ENCODE peak calls at places on chromosomes 4 and X, in eight cellular contexts. N is prostate gland, J is suprapubic skin, K is stomach, Y is GM12891, E is HL-60, D is SK-N-SH, Q is transverse colon. G is an unnamed sample.
A peak's percentile ranks its signal among the peaks of the same experiment; 100 is the strongest.

GRCh38 chr4:167035390-167035789 is 198.9 kb downstream of the SPOCK3 start:
- DNase-seq in N (no peak), J (no peak), K (no peak), Y (no peak), E (no peak), D (no peak), Q (no peak), G (no peak)

GRCh38 chrX:21658152-21658737 is at the start of gene KLHL34:
- DNase-seq in N (no peak), J (no peak), K (no peak), Y (no peak), E (no peak), D (peak; percentile 14), Q (peak; percentile 8), G (no peak)

GRCh38 chr4:1731180-1731579 is 9.9 kb downstream of the TACC3 start:
- DNase-seq in N (no peak), J (no peak), K (no peak), Y (no peak), E (no peak), D (no peak), Q (no peak), G (no peak)

GRCh38 chrX:139738581-139738980 is 30.6 kb upstream of the MCF2 start:
- DNase-seq in N (no peak), J (no peak), K (no peak), Y (no peak), E (no peak), D (no peak), Q (no peak), G (no peak)

GRCh38 chr4:173403051-173403450 is 4.1 kb upstream of the SCRG1 start:
- DNase-seq in N (no peak), J (no peak), K (no peak), Y (no peak), E (no peak), D (no peak), Q (no peak), G (no peak)

GRCh38 chr4:34043131-34043530 is 2201.2 kb downstream of the ARAP2 start:
- DNase-seq in N (no peak), J (no peak), K (no peak), Y (no peak), E (no peak), D (no peak), Q (no peak), G (no peak)

GRCh38 chrX:153564047-153564606 is 34.8 kb downstream of the CCNQ start:
- DNase-seq in N (no peak), J (no peak), K (no peak), Y (no peak), E (no peak), D (no peak), Q (no peak), G (no peak)

GRCh38 chr4:183099537-183100297 is 660 bp downstream of the WWC2 start:
- DNase-seq in N (peak; percentile 12), J (peak; percentile 77), K (peak; percentile 29), Y (no peak), E (no peak), D (no peak), Q (no peak), G (no peak)

GRCh38 chrX:136577562-136577961 is 45.5 kb downstream of the VGLL1 start:
- DNase-seq in N (peak; percentile 6), J (no peak), K (peak; percentile 54), Y (no peak), E (peak; percentile 42), D (peak; percentile 36), Q (peak; percentile 61), G (peak; percentile 24)

GRCh38 chrX:23616361-23616760 is 50.9 kb upstream of the PRDX4 start:
- DNase-seq in N (no peak), J (no peak), K (no peak), Y (no peak), E (no peak), D (peak; percentile 44), Q (no peak), G (no peak)

GRCh38 chrX:48890296-48890925 is 7.2 kb downstream of the TIMM17B start:
- DNase-seq in N (no peak), J (peak; percentile 62), K (no peak), Y (no peak), E (no peak), D (no peak), Q (no peak), G (no peak)

GRCh38 chrX:48892896-48893295 is 4.7 kb downstream of the TIMM17B start:
- DNase-seq in N (no peak), J (no peak), K (no peak), Y (no peak), E (no peak), D (no peak), Q (no peak), G (no peak)

GRCh38 chrX:48893556-48894348 is 3.8 kb downstream of the TIMM17B start:
- DNase-seq in N (no peak), J (peak; percentile 55), K (no peak), Y (no peak), E (no peak), D (no peak), Q (no peak), G (no peak)

GRCh38 chrX:48890934-48891401 is 6.6 kb downstream of the TIMM17B start:
- DNase-seq in N (no peak), J (peak; percentile 69), K (no peak), Y (no peak), E (no peak), D (peak; percentile 65), Q (no peak), G (no peak)

DNA sequence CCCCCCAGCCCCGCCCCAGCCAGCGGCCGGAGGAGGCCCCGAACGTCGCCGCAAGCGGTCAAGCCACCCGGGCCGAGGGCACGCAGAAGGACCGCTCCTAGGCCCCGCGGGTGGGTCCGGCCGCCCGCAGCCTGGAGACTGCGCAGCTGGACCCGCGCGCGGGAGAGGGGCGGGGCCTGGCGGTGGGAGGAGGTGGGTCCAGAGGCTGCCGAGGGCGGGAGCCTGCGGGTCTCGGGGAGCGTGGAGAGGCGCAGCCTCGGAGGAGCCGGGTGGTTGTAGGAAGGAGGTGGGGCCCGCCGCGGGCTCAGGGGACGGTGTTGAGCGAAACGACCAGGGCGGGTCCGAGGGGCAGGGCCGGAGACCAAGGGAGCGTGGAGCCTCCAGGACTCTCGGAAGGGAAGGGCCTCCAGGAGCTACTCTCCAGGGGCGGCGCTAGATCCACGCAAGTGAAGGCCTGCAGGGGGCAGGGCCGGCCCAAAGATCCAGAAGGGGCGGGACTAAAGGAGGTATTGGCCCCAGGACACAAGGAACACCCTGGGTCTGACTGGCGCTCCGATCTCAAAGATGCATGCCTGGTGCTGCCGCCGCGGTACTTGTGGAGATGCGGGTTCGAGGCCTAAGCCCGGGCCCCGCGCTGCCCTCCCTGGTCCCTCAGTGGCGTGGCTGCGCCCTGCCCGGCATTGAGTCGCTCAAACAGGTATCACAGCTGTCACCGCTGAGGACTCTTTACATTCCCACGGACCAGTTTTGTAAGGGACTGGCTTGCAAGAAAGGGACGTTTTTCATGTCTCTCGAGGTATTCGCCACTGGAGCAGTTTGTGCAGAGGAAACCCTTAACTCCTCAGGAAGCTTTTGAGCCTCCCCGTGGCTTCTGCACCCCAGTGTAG is 5.9 kb downstream of the TIMM17B start:
- DNase-seq in N (peak; percentile 81), J (peak; percentile 91), K (peak; percentile 88), Y (peak; percentile 57), E (peak; percentile 79), D (peak; percentile 84), Q (peak; percentile 92), G (peak; percentile 60)
- TF ChIP-seq POLR2AphosphoS5 in N (peak; percentile 78), J (no peak), K (peak; percentile 28), Y (no peak), E (no peak), D (no peak), Q (peak; percentile 69), G (peak; percentile 46)

GRCh38 chr4:3044812-3045499 is 29.4 kb downstream of the HTT-AS start:
- DNase-seq in N (no peak), J (no peak), K (no peak), Y (no peak), E (no peak), D (no peak), Q (no peak), G (no peak)

GRCh38 chr4:3043272-3044020 is 30.9 kb downstream of the HTT-AS start:
- DNase-seq in N (no peak), J (no peak), K (no peak), Y (no peak), E (no peak), D (no peak), Q (no peak), G (no peak)

GRCh38 chr4:3046623-3047022 is 27.7 kb downstream of the HTT-AS start:
- DNase-seq in N (no peak), J (no peak), K (no peak), Y (no peak), E (no peak), D (no peak), Q (no peak), G (no peak)

GRCh38 chr4:3046149-3046548 is 28.2 kb downstream of the HTT-AS start:
- DNase-seq in N (no peak), J (no peak), K (no peak), Y (no peak), E (peak; percentile 60), D (no peak), Q (no peak), G (no peak)

DNA sequence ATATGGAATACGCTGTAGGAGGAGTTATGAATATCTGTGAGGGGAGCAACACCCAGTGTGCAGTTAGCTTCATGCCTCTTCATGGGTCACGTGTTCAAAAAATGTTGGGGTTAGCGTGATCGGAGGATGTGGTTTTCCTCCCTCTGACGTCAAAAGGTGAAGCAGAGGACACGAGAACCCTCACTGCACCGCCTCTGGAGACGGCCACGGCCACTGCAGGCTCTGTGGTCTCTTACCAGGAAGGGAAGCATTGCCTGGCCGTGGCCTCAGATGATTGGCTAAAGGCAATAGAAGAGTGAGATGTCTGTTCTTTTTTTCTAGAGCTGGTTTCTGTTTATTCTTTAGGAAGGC is 28.9 kb downstream of the HTT-AS start:
- DNase-seq in N (no peak), J (no peak), K (peak; percentile 56), Y (no peak), E (peak; percentile 93), D (no peak), Q (peak; percentile 63), G (no peak)
- TF ChIP-seq POLR2AphosphoS5 in N (no peak), J (no peak), K (peak; percentile 21), Y (peak; percentile 61), E (peak; percentile 67), D (no peak), Q (no peak), G (no peak)

DNA sequence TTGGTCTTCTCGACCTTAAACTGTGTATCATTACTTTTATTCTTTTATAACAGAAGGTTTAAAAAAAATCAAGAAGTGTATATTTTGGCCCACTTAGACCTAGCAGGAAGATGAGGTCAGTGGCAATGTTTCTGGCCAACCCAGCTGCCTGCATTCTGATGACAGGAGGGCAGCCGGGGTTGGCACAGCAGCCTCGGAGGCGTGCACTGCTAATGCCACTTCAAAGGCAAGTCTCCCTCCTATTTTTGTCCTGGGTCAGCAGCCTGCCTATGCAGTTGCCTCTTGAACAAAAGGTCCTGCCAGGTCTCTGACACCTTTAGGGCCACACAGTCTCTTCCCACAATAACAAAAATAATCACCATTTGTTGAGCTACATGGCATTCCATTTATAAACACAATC is 89.4 kb upstream of the MYOZ2 start:
- DNase-seq in N (no peak), J (no peak), K (peak; percentile 71), Y (no peak), E (no peak), D (no peak), Q (no peak), G (no peak)
- TF ChIP-seq POLR2AphosphoS5 in N (peak; percentile 31), J (no peak), K (no peak), Y (no peak), E (no peak), D (no peak), Q (no peak), G (no peak)

DNA sequence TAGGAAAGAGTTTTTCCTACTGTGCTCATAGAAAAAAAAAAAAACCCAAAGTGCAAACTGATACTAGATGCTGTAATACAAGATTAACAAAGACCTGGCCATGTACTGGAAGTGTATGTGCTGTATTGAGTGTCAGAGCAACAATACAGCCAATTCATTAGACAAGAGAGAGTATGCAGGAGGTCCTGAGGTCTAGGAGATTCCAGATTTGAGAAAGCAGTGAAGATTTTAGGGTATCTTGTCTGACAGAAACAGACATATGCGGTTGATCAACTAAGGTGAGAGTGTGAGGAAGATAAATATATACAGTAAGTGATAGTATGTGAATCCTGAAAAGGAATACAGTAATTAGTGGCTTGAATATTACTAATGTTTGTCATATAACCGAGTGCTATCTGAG is 3.0 kb downstream of the GPR174 start:
- DNase-seq in N (no peak), J (no peak), K (no peak), Y (no peak), E (no peak), D (no peak), Q (no peak), G (no peak)
- TF ChIP-seq POLR2AphosphoS5 in N (no peak), J (no peak), K (no peak), Y (no peak), E (no peak), D (no peak), Q (no peak), G (no peak)

G was measured in HCT116.